ENCODE peak calls at places on chromosomes 2 and 18, in five cellular contexts. R is stomach, F is HepG2, L is K562, I is breast epithelium. O is an unnamed sample.

GRCh38 chr2:47767880-47768609 is 14.9 kb upstream of the MSH6 start:
- DNase-seq in R (peak; percentile 77), F (peak; percentile 27), L (peak; percentile 69), I (peak; percentile 61), O (peak; percentile 95)

GRCh38 chr18:5457467-5457957 is 86.3 kb downstream of the EPB41L3 start:
- DNase-seq in R (no peak), F (no peak), L (no peak), I (no peak), O (no peak)

GRCh38 chr2:182081602-182082260 is 96.1 kb downstream of the PPP1R1C start:
- DNase-seq in R (no peak), F (no peak), L (no peak), I (no peak), O (no peak)

GRCh38 chr2:12848176-12848575 is 131.4 kb downstream of the TRIB2 start:
- DNase-seq in R (no peak), F (no peak), L (no peak), I (no peak), O (no peak)

GRCh38 chr2:109217362-109218086 is 88.5 kb downstream of the SH3RF3 start:
- DNase-seq in R (no peak), F (no peak), L (no peak), I (no peak), O (no peak)

GRCh38 chr2:172246649-172247048 is 143.9 kb upstream of the DLX2 start:
- DNase-seq in R (no peak), F (peak; percentile 49), L (no peak), I (no peak), O (no peak)

GRCh38 chr18:62384610-62385097 is 59.5 kb downstream of the TNFRSF11A start:
- DNase-seq in R (no peak), F (no peak), L (no peak), I (no peak), O (no peak)

GRCh38 chr2:20067992-20068727 is 16.7 kb upstream of the LAPTM4A start:
- DNase-seq in R (no peak), F (no peak), L (no peak), I (no peak), O (no peak)

GRCh38 chr2:25303517-25304338 is 38.0 kb downstream of the DNMT3A start:
- DNase-seq in R (no peak), F (no peak), L (no peak), I (no peak), O (no peak)

DNA sequence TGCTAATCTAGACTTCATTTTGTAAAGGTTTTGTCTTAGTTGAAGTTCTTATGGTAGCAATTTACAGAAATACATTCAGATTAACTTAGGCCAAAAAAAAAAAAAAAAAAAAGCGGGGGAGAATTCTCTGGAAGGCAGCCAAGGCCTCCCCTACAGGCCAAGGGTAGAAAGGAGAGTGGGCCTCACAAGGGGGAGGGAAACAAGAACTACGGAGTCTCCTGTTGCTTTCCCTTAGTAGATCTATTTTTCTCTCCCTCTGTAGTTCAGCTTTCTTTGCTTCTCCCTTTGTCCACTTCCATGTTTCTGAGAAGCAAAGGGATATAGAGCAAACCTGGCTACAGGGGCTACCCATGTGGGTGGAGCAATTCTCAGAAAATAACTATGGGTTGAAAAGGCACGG is 2.4 kb upstream of the STK11IP start:
- DNase-seq in R (no peak), F (peak; percentile 43), L (peak; percentile 72), I (no peak), O (no peak)
- TF ChIP-seq POLR2AphosphoS5 in R (no peak), F (no peak), L (peak; percentile 53), I (no peak), O (no peak)

GRCh38 chr2:112053917-112054846 is 887 bp upstream of the TMEM87B start:
- DNase-seq in R (peak; percentile 99), F (peak; percentile 94), L (peak; percentile 92), I (peak; percentile 98), O (peak; percentile 100)
- TF ChIP-seq POLR2AphosphoS5 in R (peak; percentile 38), F (peak; percentile 71), L (peak; percentile 4), I (no peak), O (peak; percentile 81)

GRCh38 chr18:23260932-23261590 is 125.8 kb downstream of the CABLES1 start:
- DNase-seq in R (no peak), F (no peak), L (no peak), I (no peak), O (no peak)
- TF ChIP-seq POLR2AphosphoS5 in R (no peak), F (no peak), L (no peak), I (no peak), O (no peak)

GRCh38 chr18:12911025-12911927 is 27.2 kb upstream of the PTPN2 start:
- DNase-seq in R (no peak), F (no peak), L (no peak), I (no peak), O (peak; percentile 90)
- TF ChIP-seq POLR2AphosphoS5 in R (no peak), F (no peak), L (no peak), I (no peak), O (no peak)

GRCh38 chr2:7031424-7032245 is 114.4 kb downstream of the RNF144A start:
- DNase-seq in R (peak; percentile 95), F (peak; percentile 98), L (no peak), I (peak; percentile 87), O (peak; percentile 86)
- TF ChIP-seq POLR2AphosphoS5 in R (peak; percentile 97), F (no peak), L (no peak), I (peak; percentile 88), O (peak; percentile 65)

GRCh38 chr2:240140920-240141319 is 462 bp upstream of the OTOS start:
- DNase-seq in R (no peak), F (no peak), L (no peak), I (peak; percentile 30), O (peak; percentile 61)
- TF ChIP-seq POLR2AphosphoS5 in R (no peak), F (no peak), L (no peak), I (no peak), O (no peak)

GRCh38 chr2:219398721-219399333 is 11.1 kb upstream of the DNPEP start:
- DNase-seq in R (no peak), F (peak; percentile 38), L (no peak), I (no peak), O (no peak)
- TF ChIP-seq POLR2AphosphoS5 in R (peak; percentile 45), F (no peak), L (no peak), I (no peak), O (no peak)

GRCh38 chr18:22839488-22839930 is 93.6 kb upstream of the RBBP8 start:
- DNase-seq in R (no peak), F (no peak), L (no peak), I (no peak), O (no peak)
- TF ChIP-seq POLR2AphosphoS5 in R (no peak), F (no peak), L (no peak), I (no peak), O (no peak)

O was measured in spleen.